ENCODE peak calls at places on chromosomes 11 and 22, in seven cellular contexts. X is GM23248, P is endothelial cell of umbilical vein, W is AG04450, Y is HCT116, K is sigmoid colon, Z is tibial nerve. J is an unnamed sample.

GRCh38 chr22:20567993-20568417 is 60.6 kb downstream of the MED15 start:
- DNase-seq in X (peak), P (no peak), W (no peak), Y (peak), K (no peak), Z (no peak), J (no peak)

GRCh38 chr11:132648841-132649240 is 883.5 kb downstream of the OPCML start:
- DNase-seq in X (no peak), P (no peak), W (no peak), Y (no peak), K (no peak), Z (no peak), J (no peak)

GRCh38 chr11:62201376-62201775 is 7.1 kb upstream of the SCGB2A1 start:
- DNase-seq in X (no peak), P (no peak), W (no peak), Y (no peak), K (no peak), Z (no peak), J (no peak)

GRCh38 chr11:92024788-92025187 is 199.8 kb upstream of the FAT3 start:
- DNase-seq in X (no peak), P (no peak), W (no peak), Y (no peak), K (no peak), Z (no peak), J (no peak)

GRCh38 chr11:42422094-42422493 is 889.7 kb upstream of the API5 start:
- DNase-seq in X (no peak), P (no peak), W (no peak), Y (no peak), K (no peak), Z (no peak), J (no peak)

GRCh38 chr22:48805516-48805915 is 1022.2 kb downstream of the BRD1 start:
- DNase-seq in X (no peak), P (no peak), W (no peak), Y (no peak), K (no peak), Z (no peak), J (no peak)

GRCh38 chr22:38088723-38089473 is 4.9 kb upstream of the SLC16A8 start:
- DNase-seq in X (peak), P (no peak), W (no peak), Y (no peak), K (no peak), Z (no peak), J (peak)

GRCh38 chr11:119531091-119531490 is 108.1 kb upstream of the THY1 start:
- DNase-seq in X (no peak), P (no peak), W (no peak), Y (no peak), K (peak), Z (no peak), J (no peak)

GRCh38 chr11:110074499-110074898 is 18.7 kb upstream of the ZC3H12C start:
- DNase-seq in X (no peak), P (no peak), W (no peak), Y (no peak), K (no peak), Z (no peak), J (no peak)

GRCh38 chr11:114307524-114308203 is 11.5 kb downstream of the NNMT start:
- DNase-seq in X (peak), P (peak), W (no peak), Y (no peak), K (peak), Z (peak), J (no peak)

GRCh38 chr11:18745251-18745650 is 19.3 kb upstream of the IGSF22 start:
- DNase-seq in X (no peak), P (no peak), W (no peak), Y (no peak), K (no peak), Z (no peak), J (peak)

GRCh38 chr11:75024764-75025211 is 36.1 kb downstream of the NEU3 start:
- DNase-seq in X (no peak), P (no peak), W (no peak), Y (no peak), K (no peak), Z (no peak), J (no peak)

GRCh38 chr22:49914256-49914655 is 4.0 kb downstream of the ALG12 start:
- DNase-seq in X (no peak), P (no peak), W (no peak), Y (no peak), K (no peak), Z (no peak), J (no peak)

GRCh38 chr11:26134481-26135355 is 197.2 kb upstream of the ANO3 start:
- DNase-seq in X (peak), P (peak), W (no peak), Y (no peak), K (no peak), Z (no peak), J (no peak)

GRCh38 chr22:45564349-45565030 is 61.8 kb downstream of the FBLN1 start:
- DNase-seq in X (peak), P (no peak), W (no peak), Y (no peak), K (no peak), Z (no peak), J (no peak)

GRCh38 chr11:69644962-69645675 is 4.2 kb downstream of the CCND1 start:
- DNase-seq in X (peak), P (no peak), W (no peak), Y (no peak), K (peak), Z (no peak), J (no peak)

GRCh38 chr11:130295657-130296056 is 19.1 kb downstream of the ZBTB44 start:
- DNase-seq in X (no peak), P (no peak), W (no peak), Y (no peak), K (no peak), Z (no peak), J (no peak)

GRCh38 chr11:68867067-68867466 is 25.4 kb upstream of the CPT1A start:
- DNase-seq in X (no peak), P (no peak), W (no peak), Y (no peak), K (no peak), Z (no peak), J (no peak)

GRCh38 chr11:89922195-89922660 is at the start of gene TRIM49D1:
- DNase-seq in X (no peak), P (no peak), W (no peak), Y (no peak), K (no peak), Z (no peak), J (no peak)

GRCh38 chr22:46749682-46750529 is 11.9 kb upstream of the CERK start:
- DNase-seq in X (peak), P (peak), W (no peak), Y (no peak), K (peak), Z (no peak), J (no peak)

GRCh38 chr22:37599161-37599560 is 9.5 kb upstream of the GGA1 start:
- DNase-seq in X (no peak), P (no peak), W (no peak), Y (no peak), K (no peak), Z (no peak), J (no peak)

GRCh38 chr11:117621226-117621625 is 175.8 kb downstream of the DSCAML1 start:
- DNase-seq in X (peak), P (peak), W (no peak), Y (peak), K (no peak), Z (no peak), J (no peak)

GRCh38 chr22:20843501-20843900 is 15.1 kb downstream of the PI4KA start:
- DNase-seq in X (no peak), P (no peak), W (no peak), Y (no peak), K (no peak), Z (no peak), J (no peak)

GRCh38 chr22:35539910-35540599 is 576 bp upstream of the RASD2 start:
- DNase-seq in X (peak), P (no peak), W (no peak), Y (no peak), K (peak), Z (no peak), J (peak)

GRCh38 chr11:55697817-55698216 is 35.8 kb downstream of the OR4C6 start:
- DNase-seq in X (no peak), P (no peak), W (no peak), Y (no peak), K (no peak), Z (no peak), J (no peak)

GRCh38 chr22:46303347-46303965 is 6.8 kb downstream of the GTSE1 start:
- DNase-seq in X (peak), P (no peak), W (no peak), Y (no peak), K (no peak), Z (no peak), J (no peak)

GRCh38 chr11:64533501-64533900 is 57.5 kb upstream of the SLC22A12 start:
- DNase-seq in X (no peak), P (no peak), W (no peak), Y (no peak), K (no peak), Z (no peak), J (no peak)

GRCh38 chr11:34915136-34916013 is 804 bp downstream of the APIP start:
- DNase-seq in X (peak), P (no peak), W (no peak), Y (no peak), K (no peak), Z (no peak), J (no peak)

GRCh38 chr11:103887001-103887680 is 149.3 kb upstream of the DDI1 start:
- DNase-seq in X (no peak), P (no peak), W (no peak), Y (no peak), K (no peak), Z (no peak), J (no peak)

GRCh38 chr11:31437742-31438435 is 68.2 kb downstream of the DNAJC24 start:
- DNase-seq in X (peak), P (no peak), W (peak), Y (no peak), K (no peak), Z (no peak), J (no peak)

GRCh38 chr22:21030621-21031544 is 1.5 kb downstream of the SLC7A4 start:
- DNase-seq in X (no peak), P (no peak), W (no peak), Y (no peak), K (no peak), Z (no peak), J (no peak)

GRCh38 chr11:130645164-130645859 is 196.9 kb downstream of the ADAMTS15 start:
- DNase-seq in X (no peak), P (no peak), W (no peak), Y (no peak), K (no peak), Z (no peak), J (no peak)

GRCh38 chr11:65556470-65557279 is 1.5 kb downstream of the LTBP3 start:
- DNase-seq in X (peak), P (peak), W (no peak), Y (no peak), K (peak), Z (no peak), J (no peak)

GRCh38 chr11:289145-289705 is 299 bp downstream of the PGGHG start:
- DNase-seq in X (no peak), P (no peak), W (no peak), Y (no peak), K (peak), Z (no peak), J (no peak)

GRCh38 chr22:28072066-28072465 is 153.0 kb upstream of the PITPNB start:
- DNase-seq in X (peak), P (no peak), W (no peak), Y (no peak), K (no peak), Z (no peak), J (no peak)

GRCh38 chr22:25735657-25736056 is 6.3 kb upstream of the MYO18B start:
- DNase-seq in X (no peak), P (no peak), W (no peak), Y (no peak), K (no peak), Z (no peak), J (no peak)

GRCh38 chr11:117906710-117907109 is 22.5 kb downstream of the TMPRSS13 start:
- DNase-seq in X (no peak), P (no peak), W (no peak), Y (no peak), K (no peak), Z (no peak), J (no peak)

GRCh38 chr22:49993649-49994360 is 18.8 kb downstream of the IL17REL start:
- DNase-seq in X (no peak), P (no peak), W (no peak), Y (no peak), K (no peak), Z (peak), J (no peak)

GRCh38 chr11:614583-615452 is 932 bp downstream of the IRF7 start:
- DNase-seq in X (peak), P (no peak), W (no peak), Y (no peak), K (peak), Z (no peak), J (no peak)

GRCh38 chr11:44004452-44004833 is 43.3 kb upstream of the ACCSL start:
- DNase-seq in X (no peak), P (no peak), W (no peak), Y (no peak), K (peak), Z (no peak), J (no peak)

GRCh38 chr11:112165049-112165448 is 1.2 kb upstream of the IL18 start:
- DNase-seq in X (no peak), P (peak), W (no peak), Y (no peak), K (no peak), Z (no peak), J (no peak)

GRCh38 chr11:112161012-112161411 is 2.9 kb downstream of the IL18 start:
- DNase-seq in X (peak), P (no peak), W (no peak), Y (no peak), K (no peak), Z (no peak), J (no peak)

GRCh38 chr11:112162761-112163669 is 879 bp downstream of the IL18 start:
- DNase-seq in X (peak), P (no peak), W (no peak), Y (no peak), K (no peak), Z (no peak), J (no peak)

GRCh38 chr11:112166561-112166960 is 611 bp upstream of the TEX12 start:
- DNase-seq in X (peak), P (no peak), W (no peak), Y (no peak), K (no peak), Z (no peak), J (no peak)

DNA sequence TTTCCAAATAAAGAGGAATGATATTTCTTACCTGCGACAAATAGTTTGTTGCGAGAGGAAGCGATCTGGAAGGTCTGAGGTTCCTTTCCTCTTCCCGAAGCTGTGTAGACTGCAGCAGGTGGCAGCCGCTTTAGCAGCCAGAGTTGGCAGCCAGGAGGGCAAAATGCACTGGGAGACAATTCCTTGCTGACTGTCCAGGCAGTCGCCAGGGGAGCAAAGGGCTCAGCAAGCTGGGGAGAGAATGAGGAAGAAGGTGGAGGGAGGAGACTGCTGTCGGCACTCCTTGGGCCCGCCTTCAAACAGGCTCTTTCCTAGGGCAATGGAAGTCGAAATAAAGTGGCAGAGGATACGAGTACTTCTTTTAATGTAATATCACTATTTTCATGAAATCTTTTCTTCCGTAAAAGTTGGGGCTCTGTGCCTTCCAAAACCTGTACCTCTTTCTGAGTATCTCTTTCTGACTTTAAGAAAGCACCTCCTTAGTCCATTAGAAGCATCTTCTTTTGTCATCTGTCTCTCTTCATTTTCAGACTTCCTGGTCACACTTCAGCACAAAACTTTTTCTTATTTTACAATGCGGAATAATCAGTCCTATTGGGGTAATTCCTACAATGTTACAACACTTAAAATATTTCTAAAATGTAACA is at the start of gene IL18:
- DNase-seq in X (peak), P (no peak), W (no peak), Y (peak), K (peak), Z (no peak), J (no peak)
- H3K27ac ChIP-seq in X (peak), P (peak), W (no peak), Y (peak), K (no peak), Z (no peak), J (no peak)

DNA sequence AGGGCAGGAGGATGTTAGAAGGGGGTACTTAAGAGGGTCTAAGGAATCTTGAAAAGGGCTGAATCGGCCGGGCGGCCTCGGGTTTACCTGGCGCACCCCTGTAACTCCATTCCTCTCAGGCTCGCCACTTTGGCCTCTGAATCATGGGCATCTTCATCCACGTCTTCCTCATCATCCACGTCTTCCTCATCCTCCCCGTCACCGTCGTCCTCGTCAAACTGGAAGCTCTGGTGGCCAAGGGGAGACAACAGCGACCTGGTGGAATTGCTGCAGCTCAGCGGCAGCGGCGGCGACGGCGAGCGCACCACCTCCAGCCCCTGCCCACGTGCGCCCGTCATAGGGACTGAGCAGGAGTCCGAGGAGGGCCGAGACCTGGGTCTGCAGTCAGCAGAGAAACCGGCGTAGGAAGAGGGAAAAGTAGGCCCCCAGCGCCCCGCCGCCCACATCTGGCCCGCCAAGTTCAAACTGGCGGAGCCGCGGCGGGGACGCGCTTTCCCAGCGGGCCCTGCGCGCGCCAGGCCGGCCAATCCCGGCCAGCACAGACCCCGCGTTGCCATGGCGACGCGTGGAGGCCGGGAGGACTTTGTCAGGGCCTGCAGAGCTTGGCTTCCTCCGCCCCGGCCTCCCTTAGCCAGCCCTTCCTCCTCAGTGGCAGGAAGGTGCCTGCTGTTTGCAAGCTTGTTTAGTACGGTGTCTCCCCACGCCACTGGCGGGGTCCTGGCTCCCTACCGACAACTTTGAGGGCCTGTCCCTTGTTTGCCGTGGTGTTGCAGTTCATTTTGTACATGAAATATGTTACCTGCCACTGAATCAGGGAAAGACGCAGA is at the start of gene CCDC34:
- DNase-seq in X (peak), P (peak), W (peak), Y (peak), K (peak), Z (peak), J (peak)
- H3K27ac ChIP-seq in X (peak), P (no peak), W (peak), Y (peak), K (peak), Z (no peak), J (peak)

GRCh38 chr22:23815781-23816551 is 22.8 kb downstream of the DERL3 start:
- DNase-seq in X (peak), P (no peak), W (no peak), Y (no peak), K (no peak), Z (no peak), J (no peak)

GRCh38 chr22:23817146-23817545 is 21.7 kb downstream of the DERL3 start:
- DNase-seq in X (no peak), P (no peak), W (no peak), Y (no peak), K (no peak), Z (no peak), J (no peak)

GRCh38 chr22:23816552-23816976 is 22.2 kb downstream of the DERL3 start:
- DNase-seq in X (no peak), P (no peak), W (no peak), Y (no peak), K (no peak), Z (no peak), J (no peak)

GRCh38 chr22:23806837-23807236 is 20.1 kb downstream of the SMARCB1 start:
- DNase-seq in X (no peak), P (no peak), W (no peak), Y (no peak), K (no peak), Z (no peak), J (no peak)

DNA sequence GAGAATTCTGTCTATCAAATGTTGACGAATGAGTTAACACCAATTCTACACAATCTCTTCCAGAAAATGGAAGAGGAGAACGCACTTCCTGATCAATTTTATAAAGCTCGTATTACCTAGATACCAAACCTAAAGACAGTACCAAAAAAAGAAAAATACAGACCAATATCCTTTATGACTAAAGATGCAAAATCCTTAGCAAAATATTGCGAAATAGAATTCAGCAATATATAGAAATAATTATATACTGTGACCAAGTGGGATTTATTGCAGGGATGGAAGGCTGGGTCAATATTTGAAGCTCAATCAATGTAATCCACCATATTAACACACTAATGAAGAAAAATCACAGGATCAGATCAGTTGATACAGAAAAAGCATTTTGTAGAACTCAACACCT is 25.6 kb downstream of the SMARCB1 start:
- DNase-seq in X (no peak), P (no peak), W (no peak), Y (no peak), K (no peak), Z (no peak), J (no peak)
- H3K27ac ChIP-seq in X (no peak), P (no peak), W (no peak), Y (no peak), K (no peak), Z (no peak), J (no peak)

DNA sequence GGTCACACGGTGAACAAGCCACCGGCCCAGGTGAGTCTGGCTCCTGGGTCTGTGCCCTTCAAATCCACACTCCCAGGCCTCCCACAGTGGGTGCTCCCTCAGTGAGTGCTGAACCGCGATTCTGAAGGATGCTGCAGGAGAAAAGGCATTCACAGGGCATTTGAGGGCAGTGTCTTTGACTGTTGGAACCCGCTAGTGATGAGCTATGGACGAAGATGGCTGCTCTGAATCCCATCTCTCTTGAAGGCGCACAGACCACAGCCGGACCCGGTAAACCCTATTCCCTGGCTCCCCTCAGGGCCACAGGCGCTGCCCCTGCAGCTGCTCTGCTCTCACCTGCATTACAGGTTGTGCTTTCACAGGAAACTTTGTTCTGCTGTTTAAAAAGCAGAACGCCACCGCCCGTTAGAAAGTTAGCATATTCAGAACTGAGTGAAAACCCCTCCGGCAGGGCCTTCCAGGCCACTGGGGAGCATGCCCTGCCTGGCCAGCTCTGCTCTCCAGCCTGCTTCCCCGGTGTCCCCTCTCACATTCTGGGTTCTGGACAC is 3.2 kb downstream of the LRRC32 start:
- DNase-seq in X (no peak), P (no peak), W (no peak), Y (no peak), K (peak), Z (no peak), J (no peak)
- H3K27ac ChIP-seq in X (no peak), P (peak), W (peak), Y (no peak), K (peak), Z (no peak), J (peak)

J was measured in caudate nucleus.